ENCODE peak calls at places on chromosomes 3 and 15, in six cellular contexts. O is H1, I is IMR-90, B is mesenchymal stem cell, H is H9, M is trophoblast cell. N is an unnamed sample.
A peak's percentile ranks its signal among the peaks of the same experiment; 100 is the strongest.

GRCh38 chr3:163043074-163043473 is 1546.5 kb downstream of the OTOL1 start:
- DNase-seq in O (no peak), I (peak; percentile 19), B (peak; percentile 15), H (no peak), M (no peak), N (no peak)

GRCh38 chr15:91258436-91258779 is 158.4 kb downstream of the SV2B start:
- DNase-seq in O (no peak), I (no peak), B (no peak), H (peak; percentile 64), M (peak; percentile 58), N (no peak)

GRCh38 chr3:183895296-183895695 is 10.6 kb upstream of the PARL start:
- DNase-seq in O (no peak), I (peak; percentile 55), B (peak; percentile 65), H (no peak), M (peak; percentile 14), N (peak; percentile 37)

GRCh38 chr3:47282424-47283192 is at the start of the genes KIF9 and KLHL18:
- DNase-seq in O (peak; percentile 92), I (peak; percentile 93), B (peak; percentile 98), H (peak; percentile 91), M (peak; percentile 91), N (peak; percentile 92)

GRCh38 chr3:148309390-148310035 is 388.2 kb upstream of the AGTR1 start:
- DNase-seq in O (peak; percentile 53), I (peak; percentile 51), B (peak; percentile 60), H (peak; percentile 45), M (no peak), N (peak; percentile 30)

GRCh38 chr3:170098753-170099152 is 61.0 kb downstream of the GPR160 start:
- DNase-seq in O (no peak), I (peak; percentile 35), B (no peak), H (no peak), M (no peak), N (no peak)

GRCh38 chr3:54408328-54408727 is 286.0 kb downstream of the CACNA2D3 start:
- DNase-seq in O (no peak), I (no peak), B (no peak), H (no peak), M (no peak), N (no peak)

GRCh38 chr3:178485756-178486155 is 50.5 kb upstream of the KCNMB2 start:
- DNase-seq in O (no peak), I (peak; percentile 7), B (no peak), H (no peak), M (no peak), N (no peak)

GRCh38 chr3:105823149-105823866 is 45.5 kb downstream of the CBLB start:
- DNase-seq in O (no peak), I (peak; percentile 98), B (peak; percentile 97), H (no peak), M (no peak), N (no peak)

GRCh38 chr3:159988617-159989251 is at the start of gene IL12A:
- DNase-seq in O (peak; percentile 92), I (peak; percentile 71), B (peak; percentile 81), H (peak; percentile 85), M (peak; percentile 50), N (peak; percentile 74)

GRCh38 chr3:60573494-60573893 is 677.8 kb downstream of the FHIT start:
- DNase-seq in O (no peak), I (peak; percentile 75), B (peak; percentile 20), H (no peak), M (no peak), N (no peak)

GRCh38 chr3:123576119-123576518 is 8.7 kb downstream of the HACD2 start:
- DNase-seq in O (no peak), I (peak; percentile 38), B (no peak), H (no peak), M (no peak), N (no peak)

GRCh38 chr3:29409409-29409808 is 128.5 kb downstream of the RBMS3 start:
- DNase-seq in O (no peak), I (peak; percentile 75), B (no peak), H (no peak), M (no peak), N (no peak)

GRCh38 chr15:72058590-72058989 is 59.4 kb downstream of the MYO9A start:
- DNase-seq in O (no peak), I (no peak), B (no peak), H (no peak), M (no peak), N (no peak)

GRCh38 chr3:115834068-115834467 is 210.8 kb downstream of the GAP43 start:
- DNase-seq in O (no peak), I (peak; percentile 91), B (peak; percentile 64), H (no peak), M (no peak), N (no peak)

GRCh38 chr3:72698154-72698917 is 149.9 kb downstream of the SHQ1 start:
- DNase-seq in O (no peak), I (no peak), B (peak; percentile 13), H (peak; percentile 58), M (no peak), N (no peak)

GRCh38 chr15:52252781-52253180 is 42.8 kb downstream of the MYO5C start:
- DNase-seq in O (no peak), I (peak; percentile 96), B (peak; percentile 95), H (no peak), M (peak; percentile 17), N (no peak)

GRCh38 chr15:76393614-76394013 is 57.0 kb downstream of the ISL2 start:
- DNase-seq in O (no peak), I (peak; percentile 16), B (no peak), H (no peak), M (no peak), N (no peak)

GRCh38 chr3:33989229-33989628 is 190.8 kb downstream of the PDCD6IP start:
- DNase-seq in O (no peak), I (no peak), B (no peak), H (peak; percentile 38), M (no peak), N (no peak)

GRCh38 chr15:80787238-80787805 is 8.2 kb downstream of the CEMIP start:
- DNase-seq in O (no peak), I (peak; percentile 40), B (peak; percentile 29), H (peak; percentile 45), M (no peak), N (no peak)

GRCh38 chr3:115245437-115245836 is 98.3 kb upstream of the ZBTB20 start:
- DNase-seq in O (no peak), I (peak; percentile 97), B (peak; percentile 87), H (no peak), M (peak; percentile 1), N (no peak)

GRCh38 chr3:128133273-128133883 is 9.8 kb upstream of the RUVBL1 start:
- DNase-seq in O (peak; percentile 72), I (peak; percentile 70), B (peak; percentile 77), H (peak; percentile 69), M (peak; percentile 6), N (peak; percentile 29)

GRCh38 chr15:43966646-43967045 is 139.8 kb downstream of the WDR76 start:
- DNase-seq in O (no peak), I (peak; percentile 54), B (peak; percentile 4), H (no peak), M (no peak), N (no peak)

GRCh38 chr3:73592154-73592877 is 32.4 kb downstream of the PDZRN3 start:
- DNase-seq in O (no peak), I (no peak), B (no peak), H (no peak), M (no peak), N (no peak)

DNA sequence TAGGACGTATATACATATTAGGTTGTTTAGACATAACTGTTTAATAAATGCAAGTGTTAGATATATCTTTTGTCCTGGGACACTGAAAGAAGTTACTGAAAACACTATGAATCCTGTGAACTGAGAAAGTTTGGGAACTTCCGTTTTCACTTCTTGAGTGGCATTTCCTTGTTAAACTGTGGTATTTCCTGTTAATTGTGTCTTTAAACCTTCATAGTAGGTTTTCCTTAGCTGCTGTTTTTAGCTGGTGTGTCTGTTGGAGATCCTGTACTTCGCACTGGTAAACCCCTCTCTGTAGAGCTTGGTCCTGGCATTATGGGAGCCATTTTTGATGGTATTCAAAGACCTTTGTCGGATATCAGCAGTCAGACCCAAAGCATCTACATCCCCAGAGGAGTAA is 37.1 kb downstream of the ATP6V1A start:
- DNase-seq in O (no peak), I (no peak), B (no peak), H (no peak), M (no peak), N (no peak)
- H3K9ac ChIP-seq in O (no peak overlapping the region), I (no peak overlapping the region), B (peak overlapping the region; percentile 94), H (peak overlapping the region; percentile 33), M (no peak overlapping the region), N (no peak overlapping the region)

GRCh38 chr15:31367021-31367729 is 40.5 kb downstream of the KLF13 start:
- DNase-seq in O (no peak), I (no peak), B (no peak), H (no peak), M (no peak), N (no peak)
- H3K23ac ChIP-seq in O (no peak overlapping the region), I (no peak overlapping the region), B (no peak overlapping the region), H (no peak overlapping the region), M (no peak overlapping the region), N (peak overlapping the region; percentile 21)

GRCh38 chr3:56977561-56977889 is 82.9 kb upstream of the SPATA12 start:
- DNase-seq in O (no peak), I (no peak), B (no peak), H (no peak), M (no peak), N (no peak)

GRCh38 chr3:56975562-56975961 is 84.9 kb upstream of the SPATA12 start:
- DNase-seq in O (no peak), I (peak; percentile 51), B (no peak), H (no peak), M (no peak), N (no peak)

GRCh38 chr3:56974242-56974945 is 86.1 kb upstream of the SPATA12 start:
- DNase-seq in O (no peak), I (no peak), B (no peak), H (no peak), M (no peak), N (no peak)

GRCh38 chr3:56980283-56980682 is 80.2 kb upstream of the SPATA12 start:
- DNase-seq in O (no peak), I (no peak), B (no peak), H (no peak), M (no peak), N (no peak)

GRCh38 chr3:56976666-56977560 is 83.6 kb upstream of the SPATA12 start:
- DNase-seq in O (no peak), I (peak; percentile 67), B (peak; percentile 61), H (no peak), M (no peak), N (no peak)
- H3K14ac ChIP-seq in O (no peak overlapping the region), I (no peak overlapping the region), B (no peak overlapping the region), H (no peak overlapping the region), M (no peak overlapping the region), N (no peak overlapping the region)

DNA sequence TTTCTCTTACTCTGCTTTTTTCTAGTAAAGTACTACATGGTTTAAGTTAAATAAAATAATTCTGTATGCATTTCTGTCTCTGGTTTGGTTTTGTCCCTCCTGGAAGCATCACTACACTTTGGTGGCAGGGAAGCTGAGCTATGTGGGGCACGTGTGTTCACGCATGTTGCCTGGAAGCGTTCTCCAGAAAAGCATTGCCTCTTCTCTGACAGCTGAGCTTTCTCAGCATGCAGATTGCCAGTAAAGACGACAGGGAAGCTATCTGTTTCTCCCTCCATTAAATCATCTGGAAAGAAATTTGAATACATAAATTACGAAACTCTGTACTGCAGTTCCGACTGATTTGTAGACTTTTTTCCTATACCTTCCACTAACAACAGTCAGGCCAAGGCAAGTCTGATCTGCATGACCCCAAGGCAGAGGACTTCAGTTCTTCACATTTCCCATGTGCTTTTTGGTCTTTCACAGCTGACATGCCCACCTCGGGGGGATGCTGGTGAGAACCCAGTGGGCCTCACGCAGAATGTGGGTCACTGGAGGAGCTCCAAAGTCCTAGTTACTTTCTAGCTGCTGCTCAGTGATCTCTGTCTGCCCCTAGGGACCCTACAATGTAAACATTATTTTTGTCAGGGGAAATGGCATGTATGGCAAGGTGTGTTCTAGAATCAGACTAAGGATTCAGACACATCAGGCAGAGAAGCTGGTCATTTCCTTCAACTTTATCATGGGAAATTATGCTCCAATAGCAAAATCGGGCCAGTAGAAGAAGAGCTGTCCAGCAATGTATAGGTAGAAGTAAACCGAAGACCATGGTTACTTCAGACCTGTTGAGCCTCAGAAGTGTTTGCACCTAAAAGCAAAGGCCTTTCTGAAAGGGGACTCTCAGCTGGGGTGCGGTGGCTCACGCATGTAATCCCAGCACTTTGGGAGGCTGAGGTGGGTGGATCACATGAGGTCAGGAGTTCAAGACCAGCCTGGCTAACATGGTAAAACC is 42.8 kb downstream of the PGPEP1L start:
- DNase-seq in O (no peak), I (no peak), B (no peak), H (no peak), M (no peak), N (no peak)
- H3K9ac ChIP-seq in O (no peak overlapping the region), I (no peak overlapping the region), B (no peak overlapping the region), H (no peak overlapping the region), M (no peak overlapping the region), N (no peak overlapping the region)

N was measured in neuronal stem cell.